ENCODE peak calls at places on chromosome 22, in five cellular contexts. Y is suprapubic skin, F is endothelial cell of umbilical vein, G is breast epithelium, V is GM23338. X is an unnamed sample. For H3K4me1, the result is how much of the 10 kb centered on the place peaks cover.

GRCh38 chr22:39727541-39727940 is 157.0 kb downstream of the CACNA1I start:
- DNase-seq in V (no peak), F (no peak), Y (no peak), G (no peak), X (no peak)

GRCh38 chr22:43177479-43177878 is 9.5 kb downstream of the TTLL12 start:
- DNase-seq in V (no peak), Y (no peak), F (no peak), G (no peak), X (no peak)

GRCh38 chr22:45895436-45896152 is 81.4 kb downstream of the WNT7B start:
- DNase-seq in Y (no peak), G (no peak), V (no peak), F (no peak), X (no peak)

GRCh38 chr22:41917906-41918791 is 3.3 kb upstream of the SHISA8 start:
- DNase-seq in V (no peak), F (peak), Y (no peak), G (no peak), X (peak)

GRCh38 chr22:45903355-45904149 is 73.4 kb downstream of the WNT7B start:
- DNase-seq in G (peak), Y (no peak), F (peak), V (no peak), X (no peak)

GRCh38 chr22:17496843-17497242 is 66.5 kb upstream of the SLC25A18 start:
- DNase-seq in Y (no peak), F (no peak), V (no peak), G (no peak), X (no peak)

GRCh38 chr22:25763239-25763777 is 21.3 kb downstream of the MYO18B start:
- DNase-seq in G (no peak), Y (no peak), V (no peak), F (no peak), X (no peak)

GRCh38 chr22:24379536-24379935 is 47.9 kb upstream of the ADORA2A start:
- DNase-seq in Y (no peak), V (no peak), F (peak), G (no peak), X (no peak)

GRCh38 chr22:16959345-16959930 is 48.6 kb downstream of the GAB4 start:
- DNase-seq in V (no peak), G (no peak), Y (no peak), F (no peak), X (no peak)

GRCh38 chr22:31126128-31126868 is 3.5 kb downstream of the INPP5J start:
- DNase-seq in F (no peak), Y (no peak), G (no peak), V (no peak), X (no peak)

GRCh38 chr22:22230438-22230837 is 14.1 kb upstream of the VPREB1 start:
- DNase-seq in F (no peak), Y (no peak), G (no peak), V (no peak), X (no peak)

GRCh38 chr22:31620756-31621480 is 41.1 kb downstream of the PISD start:
- DNase-seq in V (no peak), Y (no peak), G (no peak), F (no peak), X (no peak)

GRCh38 chr22:32880531-32880905 is 79.0 kb downstream of the TIMP3 start:
- DNase-seq in F (no peak), Y (no peak), G (no peak), V (no peak), X (no peak)

GRCh38 chr22:31120230-31120629 is 2.5 kb upstream of the INPP5J start:
- DNase-seq in V (no peak), Y (no peak), F (no peak), G (no peak), X (no peak)

GRCh38 chr22:44729391-44730012 is 22.9 kb upstream of the ARHGAP8 start:
- DNase-seq in F (peak), G (no peak), Y (no peak), V (no peak), X (no peak)
- TF ChIP-seq CTCF in F (peak), G (no peak), Y (peak), V (no peak), X (no peak)

DNA sequence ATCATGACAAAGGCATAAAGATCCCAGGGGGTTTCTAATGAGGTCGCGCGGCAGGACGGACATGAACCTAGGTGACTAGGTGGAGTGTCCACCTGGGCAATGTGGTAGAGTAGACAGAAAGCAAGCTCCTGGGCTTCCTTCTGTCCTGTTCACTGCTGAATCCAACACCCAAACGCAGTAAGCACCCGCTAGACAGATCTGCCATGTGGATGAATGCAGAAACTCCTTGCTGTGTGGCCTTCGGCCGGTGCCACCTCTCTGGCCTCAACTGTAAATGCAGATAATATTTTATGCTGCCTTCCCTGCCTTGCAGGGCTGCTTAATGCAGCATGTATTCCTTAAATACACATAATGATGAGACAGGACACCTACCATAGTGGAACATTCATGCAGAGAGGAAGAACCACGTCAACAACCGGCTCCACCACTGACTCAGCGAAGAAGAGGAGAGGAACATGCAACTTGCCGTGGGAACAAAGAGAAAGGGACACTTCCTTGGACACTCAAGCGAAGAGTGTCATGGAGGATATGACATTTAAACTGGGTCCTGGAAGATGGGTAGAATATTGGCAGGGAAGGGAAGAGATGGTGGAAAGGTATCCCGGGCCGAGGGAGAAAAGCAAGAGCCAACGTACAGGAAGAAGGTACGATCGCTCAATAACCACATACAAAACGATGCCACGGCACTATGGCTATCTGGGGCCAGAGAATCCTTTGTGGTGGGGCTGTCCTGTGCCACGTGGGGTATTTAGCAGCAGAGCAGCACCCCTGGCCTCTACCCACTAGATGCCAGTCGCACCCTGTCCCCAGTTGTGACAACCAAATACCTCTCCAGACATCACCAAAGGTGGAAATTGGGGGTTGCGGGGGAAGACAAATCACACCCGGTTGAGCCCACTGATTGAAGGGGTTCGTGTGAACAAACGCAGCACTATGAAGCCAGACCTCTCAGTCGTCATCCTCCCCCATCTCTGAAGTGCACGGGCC is 30.8 kb downstream of the MYH9 start:
- DNase-seq in G (no peak), V (no peak), F (no peak), Y (no peak), X (no peak)
- TF ChIP-seq POLR2AphosphoS5 in G (peak), V (no peak), F (no peak), Y (no peak), X (no peak)

GRCh38 chr22:36360871-36361383 is 26.8 kb downstream of the MYH9 start:
- DNase-seq in V (peak), Y (no peak), G (no peak), F (peak), X (no peak)
- H3K4me1 ChIP-seq in V (half or more), Y (half or more), G (half or more), F (half or more), X (half or more)

DNA sequence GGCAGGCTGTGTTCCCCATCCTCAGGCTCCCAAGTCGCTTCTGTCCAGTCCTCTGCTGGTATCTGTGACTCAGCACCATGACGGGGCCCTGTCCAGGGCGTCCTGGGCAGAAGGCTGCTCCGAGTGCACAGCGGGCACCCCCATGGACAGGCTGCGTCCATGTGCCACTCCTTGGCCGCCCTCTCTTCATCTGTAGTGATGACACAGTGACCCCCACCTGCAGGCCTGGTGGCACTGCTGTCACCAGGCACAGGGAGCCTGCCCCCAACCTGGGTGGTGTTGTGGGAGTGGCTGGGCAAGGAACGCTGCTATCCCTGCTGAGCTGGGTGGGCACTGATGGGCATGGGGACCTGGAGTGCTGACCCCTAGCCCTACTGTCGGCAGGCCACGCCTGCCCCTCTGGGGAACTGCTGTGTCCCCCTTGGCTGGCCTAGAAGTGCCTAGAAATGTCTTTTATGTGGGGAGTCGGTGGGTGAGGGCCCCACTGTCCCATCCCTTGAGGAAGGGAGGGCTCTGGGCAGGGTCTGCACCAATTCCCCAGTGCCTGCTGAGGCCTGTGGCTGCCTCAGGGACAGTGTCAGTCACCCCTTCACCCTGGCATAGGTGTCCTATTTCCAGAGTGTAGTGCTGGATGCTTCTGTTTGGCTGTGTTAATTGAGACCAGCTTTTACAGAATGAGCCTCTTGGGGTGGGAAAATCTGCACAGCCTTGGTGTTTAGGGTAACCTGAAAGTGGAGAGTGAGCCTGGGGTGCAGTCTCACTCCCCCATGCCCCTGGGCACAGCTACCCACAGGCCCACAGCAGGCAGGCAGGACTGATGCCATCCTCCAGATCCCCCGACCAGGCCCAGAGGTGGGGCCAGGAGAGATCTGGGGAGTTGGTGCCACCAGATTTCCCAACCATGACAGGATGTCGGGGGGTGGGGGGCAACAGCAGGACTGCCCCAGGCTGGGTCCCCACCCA is 34.5 kb downstream of the RTN4R start:
- DNase-seq in F (no peak), G (no peak), Y (no peak), V (no peak), X (no peak)
- TF ChIP-seq CTCF in F (no peak), G (no peak), Y (no peak), V (no peak), X (no peak)

GRCh38 chr22:50169774-50170341 is 673 bp upstream of the PANX2 start:
- DNase-seq in Y (no peak), V (peak), F (no peak), G (no peak), X (no peak)

GRCh38 chr22:50171965-50172421 is 1.5 kb downstream of the PANX2 start:
- DNase-seq in Y (no peak), V (no peak), F (no peak), G (no peak), X (no peak)

GRCh38 chr22:50170453-50171318 is at the start of gene PANX2:
- DNase-seq in G (no peak), F (no peak), V (peak), Y (no peak), X (no peak)

GRCh38 chr22:50173221-50173982 is 2.9 kb downstream of the PANX2 start:
- DNase-seq in V (no peak), F (no peak), G (no peak), Y (no peak), X (peak)

GRCh38 chr22:50171319-50171964 is 911 bp downstream of the PANX2 start:
- DNase-seq in G (no peak), Y (no peak), F (no peak), V (peak), X (no peak)
- TF ChIP-seq POLR2AphosphoS5 in G (no peak), Y (no peak), F (no peak), V (no peak), X (no peak)

GRCh38 chr22:37165066-37165465 is 15.3 kb upstream of the IL2RB start:
- DNase-seq in F (no peak), G (no peak), Y (no peak), V (no peak), X (no peak)

GRCh38 chr22:37163618-37164534 is 14.2 kb upstream of the IL2RB start:
- DNase-seq in F (no peak), V (no peak), G (no peak), Y (no peak), X (no peak)

GRCh38 chr22:37165940-37166674 is 16.4 kb upstream of the IL2RB start:
- DNase-seq in F (no peak), G (no peak), V (no peak), Y (peak), X (no peak)

GRCh38 chr22:37163096-37163489 is 13.4 kb upstream of the IL2RB start:
- DNase-seq in G (no peak), V (no peak), Y (no peak), F (no peak), X (no peak)

DNA sequence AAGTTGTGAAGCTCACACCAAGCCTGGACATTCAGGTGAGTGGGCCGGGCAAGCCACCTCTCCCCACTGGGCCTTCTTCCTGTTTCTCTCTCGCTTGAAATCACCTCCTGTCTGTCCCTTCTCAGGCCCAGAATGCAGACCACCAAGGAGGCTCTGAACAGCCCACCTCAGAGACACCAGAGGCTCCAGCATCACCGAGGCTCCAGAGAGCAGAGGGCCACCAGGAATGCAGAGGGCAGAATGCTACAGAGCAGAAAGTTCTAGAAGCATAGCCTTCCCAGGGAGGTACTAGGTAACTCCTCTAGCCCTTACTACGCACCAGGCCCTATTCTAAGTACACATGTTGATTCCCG is 14.8 kb upstream of the IL2RB start:
- DNase-seq in V (no peak), Y (no peak), F (no peak), G (no peak), X (no peak)
- H3K4me1 ChIP-seq in V (under half), Y (under half), F (under half), G (under half), X (under half)

GRCh38 chr22:47152938-47153337 is 390.5 kb downstream of the TBC1D22A start:
- DNase-seq in F (no peak), V (no peak), G (no peak), Y (no peak), X (no peak)

GRCh38 chr22:47153854-47154542 is 391.5 kb downstream of the TBC1D22A start:
- DNase-seq in Y (no peak), F (no peak), V (no peak), G (no peak), X (no peak)

GRCh38 chr22:47155912-47156311 is 393.5 kb downstream of the TBC1D22A start:
- DNase-seq in Y (no peak), F (no peak), V (no peak), G (no peak), X (no peak)

GRCh38 chr22:47155131-47155885 is 392.9 kb downstream of the TBC1D22A start:
- DNase-seq in F (no peak), Y (no peak), G (no peak), V (no peak), X (no peak)

DNA sequence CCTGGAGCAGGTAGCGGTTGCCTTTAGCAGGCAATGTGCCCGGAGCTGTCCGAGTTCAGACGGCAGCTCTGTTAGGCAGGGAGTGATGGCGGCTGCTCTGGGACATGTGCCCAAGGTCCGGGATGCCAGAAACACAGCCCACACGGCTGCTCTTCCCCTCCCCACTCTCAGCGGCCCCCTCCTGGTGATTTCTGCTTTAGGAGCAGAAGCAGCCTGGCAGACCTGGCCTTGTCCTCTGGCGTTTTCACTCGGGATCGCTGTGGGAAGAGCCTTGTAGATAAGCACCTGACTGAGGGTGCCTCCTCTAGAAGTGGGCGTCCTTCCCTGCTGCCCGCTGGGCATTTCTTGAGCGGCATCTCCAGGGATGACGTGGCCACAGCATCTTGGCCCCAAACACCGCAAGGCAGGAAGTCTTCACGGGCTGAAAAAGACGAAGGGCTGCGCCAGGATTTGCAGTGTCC is 392.2 kb downstream of the TBC1D22A start:
- DNase-seq in Y (no peak), V (no peak), G (no peak), F (no peak), X (no peak)
- TF ChIP-seq CTCF in Y (no peak), V (no peak), G (no peak), F (no peak), X (no peak)

DNA sequence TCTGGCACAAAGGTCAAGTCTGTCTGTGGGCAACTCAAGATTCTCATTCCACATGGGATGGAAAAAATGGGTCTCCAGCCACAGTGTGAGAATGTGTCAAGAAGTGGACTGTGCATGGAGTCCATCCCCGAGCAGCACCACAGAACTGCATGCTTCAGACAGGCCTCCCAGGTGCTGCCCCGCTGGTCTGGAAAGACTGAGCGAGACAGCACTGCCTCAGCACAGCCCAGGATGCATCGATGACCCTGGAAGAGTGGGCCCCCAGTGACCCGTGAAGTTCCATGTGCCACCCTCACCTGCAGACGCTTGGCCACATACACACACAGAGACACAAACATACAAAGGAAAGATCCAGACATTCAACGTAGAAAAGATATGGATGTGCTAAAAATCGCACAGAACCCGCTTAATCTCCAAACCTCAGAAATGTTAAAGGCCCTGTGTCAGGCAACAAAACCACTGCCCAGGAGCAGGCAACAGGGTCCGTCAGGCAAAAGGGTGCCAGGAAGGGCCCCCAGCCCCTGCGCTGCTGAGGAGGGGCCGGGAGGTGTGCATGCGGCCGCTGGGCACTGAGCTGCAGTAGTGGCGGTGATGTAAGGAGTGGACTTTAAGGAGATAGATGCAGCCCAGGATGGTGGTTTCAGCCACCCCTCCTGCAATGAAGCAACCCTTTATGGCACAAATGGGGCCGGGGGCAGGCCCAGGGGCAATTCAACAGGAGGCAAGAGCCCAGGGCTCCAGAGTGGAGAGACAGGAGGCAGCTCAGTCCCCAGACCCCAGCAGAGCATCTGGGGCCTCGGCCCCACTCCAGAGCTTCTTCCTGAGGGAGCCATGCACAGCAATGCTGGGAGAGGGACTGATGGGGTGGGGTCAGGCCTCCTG is 84.7 kb downstream of the DGCR2 start:
- DNase-seq in Y (peak), F (no peak), V (no peak), G (no peak), X (no peak)
- TF ChIP-seq POLR2AphosphoS5 in Y (no peak), F (no peak), V (no peak), G (no peak), X (no peak)

DNA sequence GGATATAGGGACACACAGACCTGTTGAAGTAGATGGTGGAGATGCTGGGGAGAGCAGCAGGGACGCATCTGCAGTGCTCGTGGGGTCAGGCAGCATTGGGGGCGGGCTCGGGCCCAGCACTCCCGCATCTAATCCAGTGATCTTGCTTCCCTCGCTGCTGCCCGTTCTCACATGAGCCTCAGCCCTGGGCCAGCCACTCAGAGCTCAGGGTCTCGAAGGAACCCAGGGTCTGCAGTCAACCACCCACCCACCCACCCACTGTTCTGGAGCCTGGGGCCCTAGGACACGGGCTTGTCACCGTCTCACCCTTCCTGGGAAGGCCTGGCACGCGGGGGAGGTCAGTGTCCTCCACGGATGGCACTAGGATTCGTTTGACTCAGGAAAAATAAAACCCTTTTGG is 406.0 kb downstream of the TBC1D22A start:
- DNase-seq in Y (peak), F (no peak), G (peak), V (no peak), X (peak)
- H3K4me1 ChIP-seq in Y (under half), F (under half), G (under half), V (under half), X (under half)